ENCODE peak calls at places on chromosome 7, in four cellular contexts. Z is A673, G is lower leg skin, M is cardiac fibroblast. U is an unnamed sample.

GRCh38 chr7:111173990-111174389 is 83.1 kb downstream of the LRRN3 start:
- DNase-seq in M (no peak), G (no peak), Z (no peak), U (no peak)

GRCh38 chr7:101170617-101171441 is 5.5 kb upstream of the VGF start:
- DNase-seq in Z (no peak), G (no peak), M (no peak), U (no peak)

GRCh38 chr7:105806592-105807266 is 69.7 kb downstream of the ATXN7L1 start:
- DNase-seq in Z (peak), M (peak), G (no peak), U (peak)

GRCh38 chr7:24737281-24737680 is 20.0 kb downstream of the GSDME start:
- DNase-seq in Z (no peak), M (peak), G (no peak), U (peak)

GRCh38 chr7:123637203-123637602 is 18.5 kb upstream of the LMOD2 start:
- DNase-seq in G (no peak), M (no peak), Z (no peak), U (no peak)

GRCh38 chr7:6606866-6607583 is 8.4 kb upstream of the ZNF853 start:
- DNase-seq in G (no peak), Z (no peak), M (no peak), U (no peak)

GRCh38 chr7:74049997-74050798 is 22.2 kb downstream of the ELN start:
- DNase-seq in G (no peak), M (no peak), Z (no peak), U (no peak)

GRCh38 chr7:86653919-86654659 is 10.4 kb downstream of the GRM3 start:
- DNase-seq in G (no peak), M (no peak), Z (peak), U (peak)

DNA sequence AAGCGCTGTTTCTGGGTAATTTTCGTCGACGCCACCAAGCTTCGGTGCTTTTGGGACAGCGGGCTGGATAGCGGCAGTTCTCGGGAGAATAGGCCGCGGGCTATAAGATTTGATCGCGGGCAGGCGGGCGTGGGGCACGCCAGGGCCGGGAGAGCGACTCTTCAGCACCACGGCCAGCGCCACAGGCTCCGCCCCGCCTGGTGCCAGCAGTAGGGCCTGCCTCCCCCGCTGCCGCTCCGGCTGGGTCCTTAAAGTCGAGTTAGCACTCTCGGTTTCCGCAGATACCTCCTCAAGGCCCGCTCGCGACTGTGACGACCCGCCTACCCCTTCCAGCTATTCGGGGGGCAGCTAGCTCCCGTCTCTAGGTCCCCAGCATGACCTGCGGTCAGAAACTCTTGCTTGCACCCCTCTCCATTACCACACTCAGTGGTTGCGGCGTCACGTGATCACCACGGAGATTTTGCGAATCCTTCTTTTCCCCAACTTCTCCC is 9.4 kb downstream of the NXPH1 start:
- DNase-seq in M (peak), Z (peak), G (no peak), U (peak)
- H3K4me3 ChIP-seq in M (no peak), Z (no peak), G (no peak), U (no peak)

DNA sequence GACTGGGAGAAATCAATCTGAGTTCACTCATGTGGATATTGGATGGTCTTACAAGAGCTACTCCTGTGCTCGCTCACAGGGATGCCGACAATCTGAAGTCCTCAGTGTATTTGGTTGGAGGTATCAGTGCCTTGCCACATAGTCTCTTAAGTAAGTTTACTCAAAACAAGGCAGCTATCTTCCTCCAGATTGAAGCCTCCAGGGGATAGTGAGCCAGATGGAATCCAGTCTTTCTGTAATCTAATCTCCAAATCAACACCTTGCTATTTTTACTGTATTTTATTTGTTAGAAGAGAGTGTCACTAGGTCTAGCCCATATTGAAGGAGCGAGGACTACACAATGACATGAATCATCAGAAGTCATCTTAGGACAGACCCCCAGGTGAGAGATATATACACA is 456.6 kb upstream of the POT1 start:
- DNase-seq in M (no peak), G (no peak), Z (no peak), U (no peak)
- TF ChIP-seq CTCF in M (no peak), G (no peak), Z (no peak), U (no peak)

GRCh38 chr7:76060842-76061241 is 12.9 kb downstream of the MDH2 start:
- DNase-seq in Z (no peak), G (no peak), M (no peak), U (no peak)
- H3K4me3 ChIP-seq in Z (no peak), G (no peak), M (no peak), U (no peak)

DNA sequence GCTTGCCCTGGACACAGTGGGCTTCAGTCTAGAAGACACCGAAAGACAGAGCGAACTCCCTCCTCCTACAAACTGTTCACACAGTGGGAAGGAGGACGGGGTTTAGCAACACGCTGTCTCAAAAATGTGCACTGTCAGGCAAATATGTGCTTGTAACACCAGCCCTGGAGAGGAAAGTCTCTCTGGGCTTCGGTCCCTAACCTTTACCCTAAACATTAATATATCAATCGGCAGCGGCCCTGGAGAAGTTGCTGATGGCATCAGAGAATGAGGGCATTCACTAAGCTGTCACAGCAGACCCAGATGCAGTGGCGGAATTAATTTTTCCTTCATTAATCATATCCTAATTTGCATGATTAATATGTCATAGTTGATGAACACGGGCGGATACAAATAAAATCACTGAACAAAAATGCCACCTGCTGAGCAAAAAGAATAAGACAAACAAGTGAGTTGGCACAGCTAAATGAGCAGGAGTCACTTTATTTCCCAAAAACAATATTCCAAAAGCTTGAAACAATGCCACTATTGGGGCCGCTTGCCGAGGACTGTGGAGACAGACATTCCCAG is 45.2 kb upstream of the INSIG1 start:
- DNase-seq in M (no peak), G (no peak), Z (no peak), U (no peak)
- TF ChIP-seq CTCF in M (no peak), G (no peak), Z (no peak), U (no peak)

GRCh38 chr7:132472463-132473120 is 103.7 kb downstream of the PLXNA4 start:
- DNase-seq in G (peak), Z (no peak), M (no peak), U (peak)
- H3K4me3 ChIP-seq in G (no peak), Z (no peak), M (no peak), U (no peak)

GRCh38 chr7:38744746-38745145 is 113.6 kb upstream of the AMPH start:
- DNase-seq in Z (no peak), M (peak), G (no peak), U (peak)

GRCh38 chr7:38746438-38746837 is 115.3 kb upstream of the AMPH start:
- DNase-seq in M (no peak), Z (peak), G (no peak), U (no peak)

GRCh38 chr7:38753347-38753746 is 122.2 kb upstream of the AMPH start:
- DNase-seq in G (no peak), Z (no peak), M (no peak), U (no peak)

GRCh38 chr7:38751416-38751815 is 120.2 kb upstream of the AMPH start:
- DNase-seq in M (peak), G (no peak), Z (no peak), U (no peak)

DNA sequence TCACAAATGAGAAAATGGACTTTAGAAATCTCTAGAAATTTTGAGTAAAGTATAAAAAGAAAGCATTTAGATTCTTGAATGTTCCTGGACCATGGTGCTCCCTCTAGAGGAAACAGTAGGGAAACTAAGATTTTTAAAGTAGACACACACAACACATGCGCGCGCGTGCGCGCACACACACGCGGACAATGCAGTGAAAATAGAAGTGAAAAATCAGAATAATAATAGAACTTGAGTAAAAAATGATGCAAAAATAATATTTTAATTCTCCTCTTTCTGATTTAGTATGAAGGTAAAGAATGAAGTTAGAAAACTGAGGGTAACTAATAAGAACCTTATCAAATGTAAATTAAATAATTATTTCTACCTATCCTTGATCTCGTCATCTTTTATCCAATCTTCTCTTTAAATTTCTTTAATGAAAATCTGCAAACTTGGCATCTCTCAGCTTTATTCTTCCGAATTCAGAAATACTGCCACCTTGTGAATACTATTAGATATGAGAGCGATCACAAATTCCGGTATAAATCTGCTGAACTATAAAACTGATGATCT is 117.0 kb upstream of the AMPH start:
- DNase-seq in Z (peak), G (no peak), M (peak), U (peak)
- TF ChIP-seq CTCF in Z (peak), G (no peak), M (peak), U (peak)

U was measured in fibroblast of pulmonary artery.